ENCODE peak calls at places on chromosomes 3 and 15, in ten cellular contexts. M is thoracic aorta, Y is OCI-LY7, W is hepatocyte, V is mucosa of descending colon, P is left ventricle myocardium inferior, J is GM12878, C is GM23248, A is transverse colon, R is lower lobe of right lung. I is an unnamed sample. For H3K4me1, the result is how much of the 10 kb centered on the place peaks cover.

GRCh38 chr3:81572201-81572756 is 189.2 kb downstream of the GBE1 start:
- DNase-seq in W (no peak), Y (no peak), C (no peak), P (no peak), M (no peak), R (no peak), J (no peak), V (no peak), A (no peak), I (no peak)

GRCh38 chr3:31448035-31448881 is 84.5 kb upstream of the STT3B start:
- DNase-seq in R (peak), V (peak), Y (peak), M (no peak), J (no peak), A (peak), C (peak), P (no peak), W (peak), I (peak)

GRCh38 chr15:76936671-76937070 is 5.1 kb downstream of the RCN2 start:
- DNase-seq in M (no peak), C (peak), R (no peak), V (no peak), Y (no peak), W (no peak), J (no peak), A (no peak), P (no peak), I (no peak)

GRCh38 chr3:191235331-191236314 is 36.6 kb downstream of the OSTN start:
- DNase-seq in Y (no peak), C (peak), V (no peak), W (no peak), A (no peak), R (no peak), M (no peak), J (peak), P (no peak), I (peak)

GRCh38 chr15:60935130-60935529 is 294.0 kb downstream of the RORA start:
- DNase-seq in W (no peak), V (no peak), C (no peak), P (no peak), A (no peak), Y (no peak), R (no peak), M (no peak), J (no peak), I (no peak)

GRCh38 chr3:15081960-15082664 is 16.8 kb downstream of the RBSN start:
- DNase-seq in W (no peak), R (peak), V (no peak), A (no peak), J (no peak), P (no peak), Y (no peak), M (no peak), C (peak), I (no peak)

GRCh38 chr15:72782993-72783562 is 480 bp downstream of the ADPGK start:
- DNase-seq in Y (peak), V (no peak), C (peak), P (peak), M (no peak), J (peak), R (peak), W (no peak), A (peak), I (peak)

GRCh38 chr3:172201990-172202318 is 162.6 kb downstream of the FNDC3B start:
- DNase-seq in P (no peak), A (no peak), Y (no peak), C (peak), V (no peak), J (no peak), W (peak), M (no peak), R (no peak), I (no peak)

GRCh38 chr3:62109534-62109933 is 263.8 kb downstream of the FEZF2 start:
- DNase-seq in V (no peak), C (peak), R (no peak), P (peak), W (peak), M (no peak), Y (no peak), J (no peak), A (no peak), I (peak)

GRCh38 chr3:160755776-160756304 is at the start of gene PPM1L:
- DNase-seq in V (peak), J (no peak), A (peak), W (peak), M (peak), R (peak), Y (peak), C (peak), P (peak), I (peak)

GRCh38 chr3:63128380-63128779 is 149.7 kb upstream of the SYNPR start:
- DNase-seq in J (no peak), P (no peak), V (no peak), R (no peak), W (no peak), C (no peak), Y (no peak), M (no peak), A (no peak), I (no peak)

GRCh38 chr3:122406198-122406597 is 9.7 kb downstream of the WDR5B start:
- DNase-seq in J (no peak), W (no peak), V (no peak), Y (no peak), A (no peak), M (no peak), R (no peak), C (no peak), P (no peak), I (no peak)

GRCh38 chr3:123640311-123641083 is 55.6 kb upstream of the HACD2 start:
- DNase-seq in V (no peak), C (peak), Y (no peak), W (no peak), A (no peak), P (no peak), M (no peak), J (no peak), R (no peak), I (no peak)

GRCh38 chr3:195154111-195154791 is 116.7 kb downstream of the XXYLT1 start:
- DNase-seq in W (no peak), C (peak), M (no peak), V (no peak), Y (no peak), A (no peak), P (no peak), R (no peak), J (no peak), I (no peak)

GRCh38 chr15:44633603-44634002 is 29.9 kb downstream of the SPG11 start:
- DNase-seq in Y (no peak), A (no peak), V (no peak), W (no peak), M (no peak), P (no peak), R (no peak), J (no peak), C (peak), I (no peak)

GRCh38 chr3:49900491-49901153 is 3.1 kb downstream of the MST1R start:
- DNase-seq in R (peak), J (no peak), P (peak), C (peak), M (peak), W (peak), Y (peak), A (peak), V (peak), I (peak)

GRCh38 chr3:132984181-132984580 is 54.0 kb upstream of the TMEM108 start:
- DNase-seq in Y (no peak), P (no peak), M (no peak), C (no peak), R (no peak), W (no peak), J (no peak), V (no peak), A (no peak), I (no peak)

GRCh38 chr15:38588672-38589071 is 24.1 kb upstream of the RASGRP1 start:
- DNase-seq in R (no peak), V (no peak), W (no peak), Y (no peak), M (no peak), A (no peak), P (no peak), J (no peak), C (no peak), I (no peak)

GRCh38 chr3:12553921-12554391 is 2.9 kb upstream of the MKRN2 start:
- DNase-seq in Y (peak), A (peak), R (peak), V (peak), M (no peak), W (no peak), P (no peak), J (no peak), C (peak), I (no peak)

GRCh38 chr3:11562277-11562881 is 81.3 kb downstream of the VGLL4 start:
- DNase-seq in W (no peak), R (no peak), P (no peak), V (no peak), A (no peak), C (no peak), Y (no peak), M (no peak), J (no peak), I (no peak)

GRCh38 chr15:29747837-29748417 is 74.3 kb downstream of the TJP1 start:
- DNase-seq in W (no peak), R (no peak), P (no peak), Y (peak), J (no peak), C (peak), A (no peak), M (no peak), V (no peak), I (peak)

GRCh38 chr3:175735866-175736265 is 876.7 kb downstream of the NAALADL2 start:
- DNase-seq in Y (no peak), C (no peak), P (no peak), R (no peak), M (no peak), W (no peak), J (no peak), V (no peak), A (no peak), I (no peak)

GRCh38 chr15:63843901-63844317 is 10.2 kb upstream of the HERC1 start:
- DNase-seq in Y (no peak), V (no peak), R (no peak), W (peak), P (no peak), M (no peak), C (peak), A (no peak), J (no peak), I (peak)

GRCh38 chr15:89184367-89184766 is 37.0 kb downstream of the RLBP1 start:
- DNase-seq in V (no peak), P (no peak), R (no peak), J (no peak), C (no peak), A (no peak), W (no peak), Y (no peak), M (no peak), I (no peak)

GRCh38 chr3:61154788-61155187 is 96.5 kb downstream of the FHIT start:
- DNase-seq in J (no peak), R (no peak), V (no peak), A (no peak), C (no peak), M (no peak), P (no peak), Y (no peak), W (no peak), I (no peak)

GRCh38 chr3:50599716-50600118 is 11.9 kb downstream of the CISH start:
- DNase-seq in V (no peak), C (peak), Y (no peak), J (no peak), M (no peak), W (no peak), A (no peak), P (no peak), R (no peak), I (no peak)

GRCh38 chr15:92683511-92683834 is 27.9 kb upstream of the FAM174B start:
- DNase-seq in V (no peak), R (no peak), A (peak), Y (no peak), W (peak), J (no peak), P (peak), C (peak), M (no peak), I (peak)

GRCh38 chr15:75131269-75131643 is 70.4 kb upstream of the C15orf39 start:
- DNase-seq in R (no peak), W (no peak), Y (no peak), M (no peak), A (no peak), P (no peak), V (no peak), J (no peak), C (peak), I (no peak)

GRCh38 chr15:75134748-75135147 is 66.9 kb upstream of the C15orf39 start:
- DNase-seq in C (no peak), R (no peak), V (no peak), J (no peak), M (no peak), Y (no peak), W (no peak), P (no peak), A (no peak), I (no peak)

GRCh38 chr15:75127186-75127585 is 74.5 kb upstream of the C15orf39 start:
- DNase-seq in J (no peak), W (no peak), C (no peak), V (no peak), A (no peak), P (no peak), Y (no peak), R (no peak), M (no peak), I (no peak)

GRCh38 chr15:75129788-75130187 is 71.9 kb upstream of the C15orf39 start:
- DNase-seq in P (no peak), W (no peak), V (no peak), A (no peak), J (no peak), R (no peak), Y (no peak), C (no peak), M (no peak), I (no peak)

DNA sequence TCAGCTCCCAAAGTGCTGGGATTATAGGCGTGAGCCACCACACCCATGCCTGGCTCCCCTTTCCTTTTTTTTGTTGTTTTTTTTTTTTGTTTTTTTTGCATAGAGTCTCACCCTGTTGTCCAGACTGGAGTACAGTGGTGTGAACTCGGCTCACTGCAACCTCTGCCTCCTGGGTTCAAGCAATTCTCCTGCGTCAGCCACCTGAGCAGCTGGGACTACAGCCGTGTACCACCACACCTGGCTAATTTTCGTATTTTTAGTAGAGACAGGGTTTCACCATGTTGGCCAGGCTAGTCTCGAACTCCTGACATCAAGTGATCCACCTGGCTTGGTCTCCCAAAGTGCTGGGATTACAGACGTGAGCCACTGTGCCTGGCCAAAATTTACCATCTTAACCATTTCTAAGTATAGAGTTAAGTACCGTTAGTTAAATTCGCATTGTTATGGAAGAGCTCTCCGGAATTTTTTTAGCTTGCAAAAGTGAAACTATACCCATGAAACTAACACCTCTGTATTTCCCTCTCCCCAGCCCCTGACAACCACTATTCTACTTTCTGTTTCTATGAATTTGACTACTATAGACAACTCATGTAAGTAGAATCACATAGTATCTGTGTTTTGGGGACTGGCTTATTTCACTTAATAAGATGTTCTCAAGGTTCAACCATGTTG is 70.9 kb upstream of the C15orf39 start:
- DNase-seq in C (no peak), A (peak), M (no peak), J (peak), P (no peak), R (no peak), Y (peak), V (no peak), W (no peak), I (no peak)
- H3K4me1 ChIP-seq in C (under half), A (under half), M (under half), J (half or more), P (under half), R (under half), Y (under half), V (under half), W (under half), I (under half)

GRCh38 chr15:69762373-69763148 is 309.9 kb downstream of the RPLP1 start:
- DNase-seq in J (no peak), P (no peak), C (no peak), M (no peak), V (no peak), A (no peak), W (peak), Y (peak), R (no peak), I (peak)

GRCh38 chr15:69760890-69761568 is 308.4 kb downstream of the RPLP1 start:
- DNase-seq in J (peak), V (peak), A (peak), Y (peak), W (peak), P (peak), R (peak), M (peak), C (peak), I (peak)

GRCh38 chr15:69760263-69760855 is 307.7 kb downstream of the RPLP1 start:
- DNase-seq in V (no peak), C (peak), Y (no peak), M (no peak), R (no peak), W (no peak), J (no peak), P (no peak), A (no peak), I (peak)

GRCh38 chr15:69766156-69766555 is 313.5 kb downstream of the RPLP1 start:
- DNase-seq in C (no peak), V (no peak), M (no peak), Y (no peak), P (no peak), A (no peak), W (no peak), R (no peak), J (no peak), I (no peak)
- H3K4me1 ChIP-seq in C (under half), V (under half), M (under half), Y (under half), P (under half), A (under half), W (under half), R (under half), J (under half), I (under half)

GRCh38 chr3:139122221-139122581 is 77.5 kb upstream of the PRR23C start:
- DNase-seq in M (no peak), V (no peak), C (peak), W (no peak), J (no peak), A (no peak), Y (no peak), R (no peak), P (no peak), I (no peak)

GRCh38 chr3:139121513-139122220 is 77.0 kb upstream of the PRR23C start:
- DNase-seq in P (no peak), M (no peak), C (peak), Y (no peak), W (peak), A (peak), V (peak), J (no peak), R (no peak), I (no peak)

GRCh38 chr3:139124197-139124596 is 79.5 kb upstream of the PRR23C start:
- DNase-seq in A (no peak), J (no peak), R (no peak), Y (no peak), P (no peak), M (no peak), W (no peak), C (no peak), V (no peak), I (no peak)

GRCh38 chr3:139122612-139123011 is 77.9 kb upstream of the PRR23C start:
- DNase-seq in J (no peak), M (no peak), Y (no peak), V (no peak), P (no peak), C (no peak), A (no peak), R (no peak), W (no peak), I (no peak)

GRCh38 chr3:139123377-139124095 is 78.8 kb upstream of the PRR23C start:
- DNase-seq in Y (no peak), A (no peak), M (no peak), P (no peak), V (no peak), R (no peak), J (no peak), C (peak), W (no peak), I (no peak)
- H3K4me1 ChIP-seq in Y (under half), A (under half), M (under half), P (under half), V (under half), R (under half), J (under half), C (half or more), W (under half), I (under half)

GRCh38 chr3:150740733-150741496 is 22.1 kb downstream of the SIAH2 start:
- DNase-seq in Y (no peak), W (no peak), V (no peak), J (no peak), C (no peak), R (no peak), M (no peak), P (no peak), A (no peak), I (no peak)
- H3K4me1 ChIP-seq in Y (under half), W (under half), V (under half), J (under half), C (under half), R (under half), M (under half), P (half or more), A (under half), I (under half)

GRCh38 chr15:40238481-40238926 is 359 bp upstream of the PAK6 start:
- DNase-seq in Y (no peak), M (no peak), A (no peak), W (no peak), C (no peak), R (no peak), J (no peak), V (no peak), P (no peak), I (no peak)
- H3K4me1 ChIP-seq in Y (under half), M (under half), A (under half), W (under half), C (under half), R (under half), J (under half), V (under half), P (under half), I (under half)

GRCh38 chr3:140459462-140459861 is 218.4 kb upstream of the TRIM42 start:
- DNase-seq in V (no peak), R (no peak), A (no peak), J (no peak), P (no peak), C (no peak), M (no peak), Y (no peak), W (no peak), I (no peak)
- H3K4me1 ChIP-seq in V (under half), R (under half), A (under half), J (under half), P (under half), C (under half), M (under half), Y (under half), W (under half), I (under half)